ENCODE peak calls at places on chromosomes 16 and 17, in seven cellular contexts. One of them, this sample, is unnamed.

GRCh38 chr16:88962478-88963152 is 14.4 kb downstream of the CBFA2T3 start:
- DNase-seq in posterior vena cava: no peak
- DNase-seq in lung: no peak
- DNase-seq in stimulated activated CD8-positive, alpha-beta memory T cell treated with anti-CD3 and anti-CD28 coated beads, Interleukin-4, amount 100 ng/mL, for 24 hours: no peak
- DNase-seq in brain microvascular endothelial cell: no peak
- DNase-seq in RPMI8226: no peak
- DNase-seq in central memory CD4-positive, alpha-beta T cell: no peak
- DNase-seq in this sample: no peak

GRCh38 chr16:11801481-11802021 is 4.5 kb upstream of the ZC3H7A start:
- DNase-seq in lung: no peak
- DNase-seq in posterior vena cava: no peak
- DNase-seq in stimulated activated CD8-positive, alpha-beta memory T cell treated with anti-CD3 and anti-CD28 coated beads, Interleukin-4, amount 100 ng/mL, for 24 hours: no peak
- DNase-seq in central memory CD4-positive, alpha-beta T cell: no peak
- DNase-seq in brain microvascular endothelial cell: no peak
- DNase-seq in RPMI8226: no peak
- DNase-seq in this sample: no peak

GRCh38 chr17:77011173-77012011 is 129.4 kb upstream of the SEC14L1 start:
- DNase-seq in RPMI8226: peak; percentile 72
- DNase-seq in stimulated activated CD8-positive, alpha-beta memory T cell treated with anti-CD3 and anti-CD28 coated beads, Interleukin-4, amount 100 ng/mL, for 24 hours: peak; percentile 36
- DNase-seq in central memory CD4-positive, alpha-beta T cell: peak; percentile 36
- DNase-seq in lung: no peak
- DNase-seq in posterior vena cava: peak; percentile 12
- DNase-seq in brain microvascular endothelial cell: peak; percentile 46
- DNase-seq in this sample: peak; percentile 72

GRCh38 chr16:9695152-9695551 is 487.1 kb downstream of the GRIN2A start:
- DNase-seq in central memory CD4-positive, alpha-beta T cell: no peak
- DNase-seq in lung: no peak
- DNase-seq in posterior vena cava: no peak
- DNase-seq in brain microvascular endothelial cell: no peak
- DNase-seq in stimulated activated CD8-positive, alpha-beta memory T cell treated with anti-CD3 and anti-CD28 coated beads, Interleukin-4, amount 100 ng/mL, for 24 hours: no peak
- DNase-seq in RPMI8226: no peak
- DNase-seq in this sample: no peak

GRCh38 chr17:81976332-81977210 is 858 bp upstream of the ASPSCR1 start:
- DNase-seq in lung: peak; percentile 48
- DNase-seq in stimulated activated CD8-positive, alpha-beta memory T cell treated with anti-CD3 and anti-CD28 coated beads, Interleukin-4, amount 100 ng/mL, for 24 hours: no peak
- DNase-seq in central memory CD4-positive, alpha-beta T cell: no peak
- DNase-seq in RPMI8226: peak; percentile 74
- DNase-seq in posterior vena cava: no peak
- DNase-seq in brain microvascular endothelial cell: no peak
- DNase-seq in this sample: peak; percentile 60

GRCh38 chr16:20566864-20567263 is 9.3 kb downstream of the ACSM2B start:
- DNase-seq in stimulated activated CD8-positive, alpha-beta memory T cell treated with anti-CD3 and anti-CD28 coated beads, Interleukin-4, amount 100 ng/mL, for 24 hours: no peak
- DNase-seq in RPMI8226: no peak
- DNase-seq in central memory CD4-positive, alpha-beta T cell: no peak
- DNase-seq in lung: no peak
- DNase-seq in posterior vena cava: no peak
- DNase-seq in brain microvascular endothelial cell: no peak
- DNase-seq in this sample: no peak

GRCh38 chr17:79811888-79812205 is 15.0 kb upstream of the CBX8 start:
- DNase-seq in stimulated activated CD8-positive, alpha-beta memory T cell treated with anti-CD3 and anti-CD28 coated beads, Interleukin-4, amount 100 ng/mL, for 24 hours: no peak
- DNase-seq in central memory CD4-positive, alpha-beta T cell: no peak
- DNase-seq in RPMI8226: no peak
- DNase-seq in brain microvascular endothelial cell: no peak
- DNase-seq in posterior vena cava: no peak
- DNase-seq in lung: no peak
- DNase-seq in this sample: no peak

GRCh38 chr17:49523706-49524472 is 28.8 kb downstream of the NGFR start:
- DNase-seq in brain microvascular endothelial cell: no peak
- DNase-seq in posterior vena cava: no peak
- DNase-seq in lung: no peak
- DNase-seq in RPMI8226: peak; percentile 93
- DNase-seq in central memory CD4-positive, alpha-beta T cell: peak; percentile 17
- DNase-seq in stimulated activated CD8-positive, alpha-beta memory T cell treated with anti-CD3 and anti-CD28 coated beads, Interleukin-4, amount 100 ng/mL, for 24 hours: peak; percentile 4
- DNase-seq in this sample: peak; percentile 48

GRCh38 chr17:43530303-43531081 is 15.6 kb downstream of the ETV4 start:
- DNase-seq in central memory CD4-positive, alpha-beta T cell: no peak
- DNase-seq in lung: peak; percentile 79
- DNase-seq in brain microvascular endothelial cell: peak; percentile 74
- DNase-seq in RPMI8226: no peak
- DNase-seq in stimulated activated CD8-positive, alpha-beta memory T cell treated with anti-CD3 and anti-CD28 coated beads, Interleukin-4, amount 100 ng/mL, for 24 hours: no peak
- DNase-seq in posterior vena cava: peak; percentile 87
- DNase-seq in this sample: peak; percentile 75

GRCh38 chr17:34389343-34389742 is 26.3 kb upstream of the CCL1 start:
- DNase-seq in posterior vena cava: no peak
- DNase-seq in stimulated activated CD8-positive, alpha-beta memory T cell treated with anti-CD3 and anti-CD28 coated beads, Interleukin-4, amount 100 ng/mL, for 24 hours: no peak
- DNase-seq in lung: no peak
- DNase-seq in central memory CD4-positive, alpha-beta T cell: no peak
- DNase-seq in brain microvascular endothelial cell: no peak
- DNase-seq in RPMI8226: peak; percentile 82
- DNase-seq in this sample: no peak

GRCh38 chr17:68390888-68391545 is 66.3 kb downstream of the WIPI1 start:
- DNase-seq in brain microvascular endothelial cell: no peak
- DNase-seq in lung: no peak
- DNase-seq in stimulated activated CD8-positive, alpha-beta memory T cell treated with anti-CD3 and anti-CD28 coated beads, Interleukin-4, amount 100 ng/mL, for 24 hours: no peak
- DNase-seq in posterior vena cava: no peak
- DNase-seq in central memory CD4-positive, alpha-beta T cell: no peak
- DNase-seq in RPMI8226: no peak
- DNase-seq in this sample: no peak

GRCh38 chr16:87490091-87490798 is 2.6 kb downstream of the ZCCHC14 start:
- DNase-seq in RPMI8226: no peak
- DNase-seq in stimulated activated CD8-positive, alpha-beta memory T cell treated with anti-CD3 and anti-CD28 coated beads, Interleukin-4, amount 100 ng/mL, for 24 hours: no peak
- DNase-seq in central memory CD4-positive, alpha-beta T cell: peak; percentile 35
- DNase-seq in brain microvascular endothelial cell: no peak
- DNase-seq in lung: no peak
- DNase-seq in posterior vena cava: no peak
- DNase-seq in this sample: no peak

GRCh38 chr16:11029948-11030347 is 85.6 kb downstream of the CLEC16A start:
- DNase-seq in RPMI8226: no peak
- DNase-seq in stimulated activated CD8-positive, alpha-beta memory T cell treated with anti-CD3 and anti-CD28 coated beads, Interleukin-4, amount 100 ng/mL, for 24 hours: no peak
- DNase-seq in posterior vena cava: no peak
- DNase-seq in lung: no peak
- DNase-seq in brain microvascular endothelial cell: no peak
- DNase-seq in central memory CD4-positive, alpha-beta T cell: no peak
- DNase-seq in this sample: no peak

GRCh38 chr16:85586360-85587145 is 26.6 kb upstream of the GSE1 start:
- DNase-seq in stimulated activated CD8-positive, alpha-beta memory T cell treated with anti-CD3 and anti-CD28 coated beads, Interleukin-4, amount 100 ng/mL, for 24 hours: no peak
- DNase-seq in posterior vena cava: no peak
- DNase-seq in brain microvascular endothelial cell: peak; percentile 22
- DNase-seq in RPMI8226: no peak
- DNase-seq in central memory CD4-positive, alpha-beta T cell: no peak
- DNase-seq in lung: no peak
- DNase-seq in this sample: peak; percentile 72

GRCh38 chr17:50466371-50467113 is 2.1 kb downstream of the CHAD start:
- DNase-seq in central memory CD4-positive, alpha-beta T cell: no peak
- DNase-seq in brain microvascular endothelial cell: no peak
- DNase-seq in RPMI8226: peak; percentile 88
- DNase-seq in stimulated activated CD8-positive, alpha-beta memory T cell treated with anti-CD3 and anti-CD28 coated beads, Interleukin-4, amount 100 ng/mL, for 24 hours: no peak
- DNase-seq in lung: no peak
- DNase-seq in posterior vena cava: peak; percentile 54
- DNase-seq in this sample: no peak

GRCh38 chr17:16661217-16661616 is 7.6 kb upstream of the ZNF624 start:
- DNase-seq in stimulated activated CD8-positive, alpha-beta memory T cell treated with anti-CD3 and anti-CD28 coated beads, Interleukin-4, amount 100 ng/mL, for 24 hours: no peak
- DNase-seq in central memory CD4-positive, alpha-beta T cell: no peak
- DNase-seq in brain microvascular endothelial cell: no peak
- DNase-seq in RPMI8226: no peak
- DNase-seq in lung: no peak
- DNase-seq in posterior vena cava: no peak
- DNase-seq in this sample: no peak

GRCh38 chr17:65170839-65171238 is 33.7 kb downstream of the RGS9 start:
- DNase-seq in posterior vena cava: no peak
- DNase-seq in RPMI8226: no peak
- DNase-seq in stimulated activated CD8-positive, alpha-beta memory T cell treated with anti-CD3 and anti-CD28 coated beads, Interleukin-4, amount 100 ng/mL, for 24 hours: no peak
- DNase-seq in lung: peak; percentile 65
- DNase-seq in central memory CD4-positive, alpha-beta T cell: no peak
- DNase-seq in brain microvascular endothelial cell: peak; percentile 68
- DNase-seq in this sample: no peak

GRCh38 chr17:6323626-6324356 is 111.1 kb downstream of the AIPL1 start:
- DNase-seq in RPMI8226: no peak
- DNase-seq in posterior vena cava: no peak
- DNase-seq in stimulated activated CD8-positive, alpha-beta memory T cell treated with anti-CD3 and anti-CD28 coated beads, Interleukin-4, amount 100 ng/mL, for 24 hours: no peak
- DNase-seq in lung: no peak
- DNase-seq in brain microvascular endothelial cell: no peak
- DNase-seq in central memory CD4-positive, alpha-beta T cell: no peak
- DNase-seq in this sample: no peak

GRCh38 chr17:5413682-5414081 is 5.8 kb downstream of the NUP88 start:
- DNase-seq in stimulated activated CD8-positive, alpha-beta memory T cell treated with anti-CD3 and anti-CD28 coated beads, Interleukin-4, amount 100 ng/mL, for 24 hours: no peak
- DNase-seq in brain microvascular endothelial cell: peak; percentile 39
- DNase-seq in posterior vena cava: no peak
- DNase-seq in lung: no peak
- DNase-seq in RPMI8226: no peak
- DNase-seq in central memory CD4-positive, alpha-beta T cell: no peak
- DNase-seq in this sample: no peak

GRCh38 chr17:16918443-16918842 is 53.5 kb downstream of the TNFRSF13B start:
- DNase-seq in posterior vena cava: peak; percentile 23
- DNase-seq in brain microvascular endothelial cell: no peak
- DNase-seq in lung: no peak
- DNase-seq in stimulated activated CD8-positive, alpha-beta memory T cell treated with anti-CD3 and anti-CD28 coated beads, Interleukin-4, amount 100 ng/mL, for 24 hours: no peak
- DNase-seq in RPMI8226: no peak
- DNase-seq in central memory CD4-positive, alpha-beta T cell: no peak
- DNase-seq in this sample: no peak

GRCh38 chr17:77651983-77652382 is 306.5 kb upstream of the TNRC6C start:
- DNase-seq in RPMI8226: no peak
- DNase-seq in lung: no peak
- DNase-seq in posterior vena cava: peak; percentile 12
- DNase-seq in stimulated activated CD8-positive, alpha-beta memory T cell treated with anti-CD3 and anti-CD28 coated beads, Interleukin-4, amount 100 ng/mL, for 24 hours: no peak
- DNase-seq in brain microvascular endothelial cell: no peak
- DNase-seq in central memory CD4-positive, alpha-beta T cell: no peak
- DNase-seq in this sample: no peak

GRCh38 chr17:58268774-58269556 is 11.8 kb downstream of the MPO start:
- DNase-seq in central memory CD4-positive, alpha-beta T cell: no peak
- DNase-seq in stimulated activated CD8-positive, alpha-beta memory T cell treated with anti-CD3 and anti-CD28 coated beads, Interleukin-4, amount 100 ng/mL, for 24 hours: no peak
- DNase-seq in posterior vena cava: peak; percentile 60
- DNase-seq in RPMI8226: no peak
- DNase-seq in lung: no peak
- DNase-seq in brain microvascular endothelial cell: no peak
- DNase-seq in this sample: no peak

GRCh38 chr17:13931111-13931526 is 138.2 kb upstream of the COX10 start:
- DNase-seq in RPMI8226: peak; percentile 2
- DNase-seq in brain microvascular endothelial cell: no peak
- DNase-seq in posterior vena cava: no peak
- DNase-seq in stimulated activated CD8-positive, alpha-beta memory T cell treated with anti-CD3 and anti-CD28 coated beads, Interleukin-4, amount 100 ng/mL, for 24 hours: no peak
- DNase-seq in central memory CD4-positive, alpha-beta T cell: no peak
- DNase-seq in lung: peak; percentile 41
- DNase-seq in this sample: no peak

This sample was measured in BE2C.